ENCODE peak calls at places on chromosome 18, in six cellular contexts. U is AG08396, D is NCI-H1436, P is H54, B is GM12878, O is astrocyte. K is an unnamed sample.

GRCh38 chr18:76384114-76384790 is 110.8 kb downstream of the ZNF516 start:
- DNase-seq in U (no peak), B (no peak), D (no peak), P (no peak), O (no peak), K (no peak)

GRCh38 chr18:79439201-79440023 is 43.7 kb downstream of the NFATC1 start:
- DNase-seq in O (peak), B (no peak), D (no peak), P (no peak), U (no peak), K (no peak)

GRCh38 chr18:45935591-45936335 is 31.4 kb downstream of the EPG5 start:
- DNase-seq in D (no peak), P (no peak), U (peak), B (no peak), O (peak), K (peak)

GRCh38 chr18:22179631-22180030 is 10.2 kb downstream of the GATA6 start:
- DNase-seq in D (no peak), P (no peak), O (no peak), B (no peak), U (no peak), K (no peak)

GRCh38 chr18:3661121-3661520 is 211.1 kb downstream of the TGIF1 start:
- DNase-seq in O (no peak), U (no peak), P (no peak), D (no peak), B (no peak), K (no peak)

GRCh38 chr18:61948842-61949438 is 56.1 kb upstream of the RNF152 start:
- DNase-seq in D (peak), B (no peak), U (no peak), O (no peak), P (no peak), K (peak)

GRCh38 chr18:46676162-46676830 is 19.3 kb upstream of the LOXHD1 start:
- DNase-seq in D (no peak), O (peak), U (no peak), B (no peak), P (peak), K (peak)

GRCh38 chr18:10787293-10787901 is 261.6 kb downstream of the NAPG start:
- DNase-seq in U (peak), O (peak), D (peak), B (peak), P (peak), K (peak)

GRCh38 chr18:35513181-35513932 is 15.6 kb upstream of the INO80C start:
- DNase-seq in P (peak), U (peak), O (peak), B (no peak), D (no peak), K (peak)

GRCh38 chr18:52903858-52904257 is 563.9 kb downstream of the DCC start:
- DNase-seq in U (no peak), P (peak), D (peak), B (no peak), O (no peak), K (peak)

GRCh38 chr18:36366994-36367839 is 69.7 kb downstream of the FHOD3 start:
- DNase-seq in D (no peak), O (no peak), U (no peak), B (peak), P (no peak), K (no peak)

GRCh38 chr18:44325903-44326650 is 354.6 kb upstream of the SETBP1 start:
- DNase-seq in D (peak), B (no peak), U (peak), O (peak), P (no peak), K (peak)

GRCh38 chr18:48607049-48607984 is 68.5 kb downstream of the CTIF start:
- DNase-seq in O (peak), U (peak), P (peak), D (no peak), B (no peak), K (peak)

GRCh38 chr18:67092141-67092540 is 424.4 kb downstream of the DSEL start:
- DNase-seq in O (no peak), B (no peak), D (no peak), U (no peak), P (no peak), K (no peak)

GRCh38 chr18:70454705-70455322 is 166.0 kb downstream of the SOCS6 start:
- DNase-seq in U (peak), B (no peak), O (peak), D (peak), P (no peak), K (peak)

GRCh38 chr18:46588971-46589660 is 67.9 kb downstream of the LOXHD1 start:
- DNase-seq in U (no peak), B (no peak), P (no peak), O (no peak), D (no peak), K (no peak)

GRCh38 chr18:23593720-23594119 is 7.4 kb upstream of the NPC1 start:
- DNase-seq in P (peak), D (no peak), U (peak), B (no peak), O (peak), K (peak)

GRCh38 chr18:56168049-56168781 is 470.2 kb downstream of the TXNL1 start:
- DNase-seq in O (peak), D (no peak), P (no peak), U (peak), B (no peak), K (peak)

GRCh38 chr18:24631238-24632025 is 171.0 kb downstream of the HRH4 start:
- DNase-seq in O (no peak), D (peak), B (no peak), P (no peak), U (no peak), K (no peak)

GRCh38 chr18:8713691-8714090 is 8.3 kb downstream of the MTCL1 start:
- DNase-seq in D (no peak), P (no peak), B (no peak), O (no peak), U (no peak), K (no peak)

GRCh38 chr18:59996370-59996966 is 96.7 kb downstream of the PMAIP1 start:
- DNase-seq in P (no peak), U (peak), D (peak), B (no peak), O (peak), K (peak)

GRCh38 chr18:23115683-23116096 is 19.6 kb upstream of the CABLES1 start:
- DNase-seq in U (peak), D (no peak), O (peak), B (no peak), P (no peak), K (peak)

GRCh38 chr18:59052965-59053960 is 86.4 kb upstream of the SEC11C start:
- DNase-seq in O (peak), B (no peak), P (no peak), U (no peak), D (no peak), K (peak)

GRCh38 chr18:40159141-40160017 is 1795.7 kb upstream of the PIK3C3 start:
- DNase-seq in D (peak), B (peak), O (peak), U (no peak), P (no peak), K (peak)

GRCh38 chr18:26059357-26059756 is 31.1 kb downstream of the SS18 start:
- DNase-seq in O (no peak), U (no peak), D (no peak), P (no peak), B (no peak), K (no peak)

GRCh38 chr18:78242796-78243195 is 736.8 kb upstream of the SALL3 start:
- DNase-seq in B (no peak), U (no peak), O (no peak), P (no peak), D (no peak), K (no peak)

GRCh38 chr18:76496200-76496890 is 1.3 kb upstream of the ZNF516 start:
- DNase-seq in B (no peak), D (peak), P (no peak), U (peak), O (peak), K (peak)

K was measured in choroid plexus epithelial cell.